ENCODE peak calls at places on chromosomes 5 and 9, in eight cellular contexts. T is neuronal stem cell, N is fibroblast of lung, H is MM.1S, C is neural progenitor cell, O is GM23248, D is HCT116, X is IMR-90. U is an unnamed sample.

GRCh38 chr9:114386361-114386885 is 1.4 kb downstream of the AKNA start:
- DNase-seq in N (no peak), D (no peak), O (peak), X (no peak), H (peak), T (no peak), C (no peak), U (no peak)

GRCh38 chr5:158976035-158976434 is 123.7 kb downstream of the EBF1 start:
- DNase-seq in D (no peak), O (peak), N (peak), T (no peak), X (peak), C (peak), H (no peak), U (no peak)

GRCh38 chr9:128214571-128215490 is 11.7 kb downstream of the DNM1 start:
- DNase-seq in T (no peak), D (no peak), H (no peak), X (no peak), O (peak), C (no peak), N (peak), U (no peak)

GRCh38 chr5:82560546-82560945 is 282.4 kb upstream of the RPS23 start:
- DNase-seq in X (no peak), H (no peak), N (no peak), O (no peak), D (no peak), C (no peak), T (no peak), U (no peak)

GRCh38 chr5:43037929-43038510 is 2.1 kb downstream of the ANXA2R start:
- DNase-seq in O (peak), D (no peak), X (peak), C (peak), N (peak), H (peak), T (no peak), U (peak)

GRCh38 chr5:3446410-3446809 is 149.2 kb upstream of the IRX1 start:
- DNase-seq in H (no peak), O (no peak), D (no peak), T (no peak), X (no peak), C (no peak), N (no peak), U (no peak)

GRCh38 chr5:178564842-178565550 is 25.2 kb downstream of the COL23A1 start:
- DNase-seq in C (no peak), O (no peak), H (no peak), N (no peak), X (no peak), D (no peak), T (no peak), U (no peak)

GRCh38 chr5:81313686-81314085 is 12.3 kb downstream of the ZCCHC9 start:
- DNase-seq in N (peak), T (no peak), D (no peak), O (peak), C (no peak), H (no peak), X (peak), U (no peak)

GRCh38 chr9:75146229-75146628 is 57.9 kb downstream of the OSTF1 start:
- DNase-seq in D (no peak), O (peak), C (no peak), T (no peak), N (peak), X (peak), H (no peak), U (no peak)

GRCh38 chr5:153555420-153556114 is 65.1 kb downstream of the GRIA1 start:
- DNase-seq in D (no peak), X (no peak), H (no peak), O (no peak), T (no peak), N (no peak), C (no peak), U (no peak)

GRCh38 chr9:134435527-134436355 is 109.5 kb downstream of the RXRA start:
- DNase-seq in O (no peak), X (no peak), H (no peak), C (no peak), N (no peak), T (no peak), D (no peak), U (no peak)

GRCh38 chr5:126780165-126780827 is 3.4 kb downstream of the LMNB1 start:
- DNase-seq in T (peak), D (no peak), C (peak), N (peak), H (peak), X (peak), O (peak), U (peak)

GRCh38 chr9:68416891-68417570 is 60.6 kb downstream of the PGM5 start:
- DNase-seq in X (no peak), C (peak), D (peak), T (no peak), O (peak), N (no peak), H (peak), U (no peak)

GRCh38 chr9:136898483-136899100 is 12.3 kb downstream of the TRAF2 start:
- DNase-seq in H (no peak), C (no peak), N (no peak), O (no peak), T (no peak), X (no peak), D (no peak), U (no peak)

GRCh38 chr9:33425128-33425533 is 22.3 kb downstream of the AQP3 start:
- DNase-seq in H (no peak), D (no peak), C (no peak), X (no peak), T (no peak), N (peak), O (peak), U (no peak)

GRCh38 chr9:106220415-106220814 is 526.1 kb downstream of the TMEM38B start:
- DNase-seq in C (no peak), T (no peak), H (no peak), N (no peak), D (no peak), O (no peak), X (no peak), U (no peak)

GRCh38 chr9:71740199-71740598 is 28.1 kb downstream of the CEMIP2 start:
- DNase-seq in O (no peak), T (no peak), X (no peak), C (no peak), H (no peak), D (no peak), N (no peak), U (no peak)

GRCh38 chr9:96655198-96655851 is at the start of gene PRXL2C:
- DNase-seq in T (no peak), C (no peak), H (peak), N (peak), O (peak), X (peak), D (no peak), U (peak)

GRCh38 chr5:5080790-5081189 is 59.3 kb upstream of the ADAMTS16 start:
- DNase-seq in O (no peak), C (no peak), X (no peak), T (no peak), D (no peak), H (no peak), N (no peak), U (no peak)

GRCh38 chr9:13586726-13587392 is 307.4 kb upstream of the MPDZ start:
- DNase-seq in X (no peak), O (no peak), T (no peak), C (no peak), N (no peak), H (no peak), D (no peak), U (no peak)

GRCh38 chr9:124485201-124485600 is 22.0 kb downstream of the NR5A1 start:
- DNase-seq in X (no peak), T (no peak), N (no peak), H (no peak), O (no peak), D (no peak), C (peak), U (no peak)

GRCh38 chr5:14164164-14164720 is 21.1 kb downstream of the TRIO start:
- DNase-seq in O (no peak), T (no peak), D (no peak), X (no peak), N (no peak), H (no peak), C (no peak), U (no peak)

GRCh38 chr5:141743652-141744333 is 61.8 kb upstream of the ARAP3 start:
- DNase-seq in O (no peak), C (peak), D (no peak), X (no peak), H (no peak), N (no peak), T (no peak), U (no peak)

DNA sequence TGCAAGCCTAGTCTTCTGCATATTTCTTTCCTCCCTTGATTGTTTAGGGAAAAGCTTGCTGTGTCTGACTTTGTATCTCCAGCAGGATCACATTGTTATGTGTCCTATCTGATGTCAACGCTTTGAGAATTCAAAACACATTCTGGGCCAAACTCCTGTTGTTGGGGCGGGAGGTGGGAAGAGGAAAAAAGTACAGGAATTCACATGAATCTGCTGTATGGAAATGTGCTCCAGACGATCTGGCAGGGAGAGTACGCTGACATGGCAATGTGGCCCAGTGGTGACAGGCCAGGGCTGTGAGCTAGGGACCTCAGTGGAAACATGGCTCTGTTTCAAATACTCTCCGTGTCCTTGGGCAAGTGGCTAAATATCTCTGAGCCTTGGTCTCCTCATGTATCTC is 87.4 kb upstream of the GNA14 start:
- DNase-seq in O (peak), H (no peak), D (no peak), T (no peak), C (no peak), N (peak), X (peak), U (no peak)
- H3K27ac ChIP-seq in O (peak), H (no peak), D (no peak), T (no peak), C (no peak), N (no peak), X (peak), U (no peak)

GRCh38 chr5:120345947-120346346 is 118.2 kb upstream of the PRR16 start:
- DNase-seq in D (no peak), C (no peak), X (no peak), T (no peak), O (no peak), H (no peak), N (no peak), U (no peak)
- H3K9ac ChIP-seq in D (no peak), C (no peak), X (no peak), T (no peak), O (no peak), H (no peak), N (no peak), U (no peak)

DNA sequence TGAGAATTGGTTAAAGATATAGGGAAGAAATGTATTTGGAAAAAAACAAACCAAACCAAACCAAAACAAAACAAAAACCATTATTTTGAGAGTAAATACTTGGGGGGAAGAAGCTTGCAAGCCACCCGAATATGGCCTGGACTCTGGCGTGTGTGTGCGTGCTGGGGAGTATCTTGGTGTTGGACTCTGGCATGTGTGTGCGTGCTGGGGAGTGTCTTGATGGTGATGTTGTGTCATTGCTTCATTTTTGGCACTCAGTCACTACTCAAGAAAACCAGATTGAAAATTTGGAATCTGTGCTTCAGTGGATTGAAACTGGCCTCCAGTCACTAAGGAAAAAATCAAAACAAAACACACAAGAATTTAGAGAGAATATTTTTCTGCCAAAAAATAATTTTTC is 76.1 kb downstream of the ARRDC3 start:
- DNase-seq in H (no peak), X (peak), T (no peak), N (no peak), C (no peak), D (no peak), O (peak), U (no peak)
- H3K27ac ChIP-seq in H (no peak), X (peak), T (no peak), N (peak), C (no peak), D (no peak), O (peak), U (no peak)

GRCh38 chr5:80141681-80142080 is 106.5 kb downstream of the THBS4 start:
- DNase-seq in X (no peak), O (no peak), T (no peak), D (no peak), N (peak), C (no peak), H (no peak), U (no peak)
- H3K9ac ChIP-seq in X (no peak), O (peak), T (no peak), D (no peak), N (no peak), C (no peak), H (no peak), U (no peak)

GRCh38 chr9:81028504-81028903 is 660.8 kb downstream of the TLE1 start:
- DNase-seq in C (no peak), D (peak), T (no peak), O (peak), X (peak), H (no peak), N (peak), U (no peak)
- H3K27ac ChIP-seq in C (no peak), D (no peak), T (no peak), O (no peak), X (no peak), H (no peak), N (no peak), U (no peak)

DNA sequence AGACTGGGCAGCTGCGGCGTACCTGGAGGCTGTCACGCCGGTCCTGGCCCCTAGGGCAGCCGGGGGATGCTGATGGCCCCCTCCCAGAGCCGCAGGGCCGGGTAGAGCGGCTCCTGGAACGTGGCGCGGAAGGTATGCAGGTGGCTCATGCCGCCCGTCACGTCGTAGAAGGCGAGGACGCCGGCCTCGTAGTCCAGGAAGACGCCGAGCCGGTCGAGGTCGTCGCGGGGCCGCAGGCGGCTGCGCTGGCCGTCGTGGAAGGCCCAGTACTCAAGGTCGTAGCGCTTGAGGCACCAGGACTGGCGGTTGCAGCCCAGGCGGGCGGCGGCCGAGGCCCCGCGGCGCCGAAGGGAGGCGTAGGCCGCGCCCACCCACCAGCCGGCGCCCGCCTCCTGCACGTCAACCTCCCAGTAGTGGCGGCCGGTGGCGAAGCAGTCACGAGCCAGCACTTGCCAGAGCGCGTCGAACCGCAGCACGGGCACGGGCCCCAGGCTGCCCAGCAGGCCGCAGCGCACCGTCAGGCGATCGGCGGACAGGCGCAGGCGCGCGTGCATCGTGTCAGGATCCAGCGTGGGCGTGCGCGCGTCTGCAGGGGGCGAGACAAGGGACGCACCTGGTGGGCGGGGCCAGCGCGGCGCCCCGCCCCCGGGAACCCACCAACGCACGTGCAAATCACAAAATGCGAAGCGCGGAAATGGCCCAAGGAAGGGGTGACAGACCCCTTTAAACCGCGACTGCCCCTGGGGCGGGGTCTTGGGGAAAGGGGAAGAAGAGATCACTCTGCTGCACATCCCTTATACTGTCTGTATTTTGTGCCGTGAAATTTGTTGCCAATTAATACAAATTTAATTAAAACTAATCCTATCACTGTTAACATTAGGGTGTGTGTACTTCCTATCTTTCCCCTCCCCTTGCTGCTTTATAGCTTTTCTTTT is 31.2 kb downstream of the NANS start:
- DNase-seq in C (peak), T (peak), H (no peak), X (peak), N (peak), O (peak), D (no peak), U (no peak)
- H3K9ac ChIP-seq in C (no peak), T (peak), H (no peak), X (no peak), N (no peak), O (peak), D (no peak), U (no peak)

U was measured in colonic mucosa.